ENCODE peak calls at places on chromosomes 5 and 9, in five cellular contexts. G, A, K, V and N are unnamed samples.

GRCh38 chr9:34991833-34992375 is 2.4 kb downstream of the DNAJB5 start:
- DNase-seq in V (peak; percentile 9), G (no peak), A (no peak), K (no peak), N (peak; percentile 71)

GRCh38 chr9:21056931-21057330 is 20.8 kb downstream of the IFNB1 start:
- DNase-seq in G (no peak), V (no peak), K (no peak), A (no peak), N (no peak)

GRCh38 chr5:155459889-155460500 is 446.4 kb downstream of the KIF4B start:
- DNase-seq in V (no peak), G (no peak), K (no peak), A (no peak), N (no peak)

GRCh38 chr9:75051285-75051684 is 23.2 kb upstream of the CARNMT1 start:
- DNase-seq in K (no peak), V (no peak), A (no peak), G (no peak), N (no peak)

GRCh38 chr5:69528015-69528414 is 32.0 kb upstream of the GTF2H2C start:
- DNase-seq in V (no peak), G (no peak), A (no peak), K (no peak), N (peak; percentile 66)

GRCh38 chr9:6218099-6218502 is 2.5 kb downstream of the IL33 start:
- DNase-seq in A (peak; percentile 98), V (no peak), K (no peak), G (no peak), N (no peak)

GRCh38 chr5:119529811-119530210 is 77.5 kb downstream of the HSD17B4 start:
- DNase-seq in G (no peak), A (no peak), V (no peak), K (no peak), N (no peak)

GRCh38 chr9:95726756-95727155 is 148.7 kb upstream of the ERCC6L2 start:
- DNase-seq in K (no peak), V (no peak), G (no peak), A (peak; percentile 74), N (no peak)

GRCh38 chr9:132857031-132857430 is 21.1 kb downstream of the AK8 start:
- DNase-seq in G (no peak), A (peak; percentile 90), K (no peak), V (no peak), N (peak; percentile 32)

GRCh38 chr5:159242153-159242552 is 20.9 kb upstream of the UBLCP1 start:
- DNase-seq in V (no peak), K (no peak), G (no peak), A (no peak), N (no peak)

GRCh38 chr5:135010502-135011354 is 23.3 kb downstream of the PITX1 start:
- DNase-seq in G (no peak), A (no peak), V (no peak), K (no peak), N (no peak)

GRCh38 chr5:33313150-33313549 is 127.6 kb upstream of the TARS1 start:
- DNase-seq in V (no peak), A (peak; percentile 99), G (no peak), K (no peak), N (no peak)

GRCh38 chr9:28762167-28762566 is 1188.9 kb upstream of the C9orf72 start:
- DNase-seq in G (no peak), K (no peak), A (no peak), V (no peak), N (no peak)

GRCh38 chr9:70409280-70409679 is 5.2 kb downstream of the KLF9 start:
- DNase-seq in V (no peak), A (peak; percentile 51), K (no peak), G (no peak), N (no peak)

GRCh38 chr5:103397996-103398581 is 139.5 kb downstream of the MACIR start:
- DNase-seq in A (peak; percentile 44), V (no peak), K (no peak), G (no peak), N (no peak)

GRCh38 chr9:121820286-121821005 is 169.0 kb downstream of the DAB2IP start:
- DNase-seq in G (no peak), V (no peak), K (no peak), A (no peak), N (no peak)

GRCh38 chr9:22722492-22722891 is 275.9 kb downstream of the DMRTA1 start:
- DNase-seq in K (no peak), A (peak; percentile 2), G (no peak), V (no peak), N (no peak)

GRCh38 chr5:32092938-32093812 is 80.9 kb downstream of the GOLPH3 start:
- DNase-seq in V (peak; percentile 45), A (peak; percentile 80), K (peak; percentile 18), G (peak; percentile 45), N (peak; percentile 73)

GRCh38 chr5:174625591-174626365 is 98.6 kb upstream of the MSX2 start:
- DNase-seq in K (no peak), G (no peak), V (no peak), A (no peak), N (no peak)

GRCh38 chr5:99702565-99702964 is 773.8 kb upstream of the CHD1 start:
- DNase-seq in A (no peak), K (no peak), G (no peak), V (no peak), N (no peak)